ENCODE peak calls at places on chromosome 6, in four cellular contexts. X, Q, C and R are unnamed samples.

GRCh38 chr6:87881342-87881895 is 166.2 kb upstream of the SPACA1 start:
- DNase-seq in X (no peak), Q (no peak), C (no peak), R (no peak)

GRCh38 chr6:89145962-89146747 is at the start of gene PM20D2:
- DNase-seq in X (peak), Q (peak), C (peak), R (peak)

GRCh38 chr6:117498159-117498558 is 15.7 kb downstream of the DCBLD1 start:
- DNase-seq in X (no peak), Q (no peak), C (no peak), R (no peak)

GRCh38 chr6:143323729-143324465 is 126.6 kb downstream of the ADAT2 start:
- DNase-seq in X (no peak), Q (no peak), C (no peak), R (no peak)

GRCh38 chr6:139482184-139482751 is 107.8 kb upstream of the CITED2 start:
- DNase-seq in X (peak), Q (no peak), C (no peak), R (no peak)

GRCh38 chr6:169861431-169862045 is 110.1 kb downstream of the ERMARD start:
- DNase-seq in X (no peak), Q (no peak), C (peak), R (peak)

GRCh38 chr6:10662207-10662606 is 32.2 kb downstream of the C6orf52 start:
- DNase-seq in X (no peak), Q (no peak), C (no peak), R (no peak)

GRCh38 chr6:40806479-40806878 is 219.3 kb upstream of the LRFN2 start:
- DNase-seq in X (no peak), Q (no peak), C (no peak), R (no peak)

GRCh38 chr6:20215310-20215709 is 3.0 kb upstream of the MBOAT1 start:
- DNase-seq in X (no peak), Q (no peak), C (no peak), R (no peak)